ENCODE peak calls at places on chromosomes 5 and 9, in four cellular contexts. Z is K562, E is WTC11, O is HepG2. P is an unnamed sample.

GRCh38 chr9:83636813-83637212 is 13.9 kb downstream of the IDNK start:
- DNase-seq in Z (no peak), E (no peak), O (no peak), P (no peak)

GRCh38 chr9:133153227-133154096 is 10.3 kb downstream of the GBGT1 start:
- DNase-seq in O (peak), E (no peak), Z (no peak), P (no peak)

GRCh38 chr5:19701731-19702130 is 286.3 kb downstream of the CDH18 start:
- DNase-seq in Z (no peak), E (no peak), O (no peak), P (no peak)

GRCh38 chr5:109865636-109866035 is 175.9 kb downstream of the MAN2A1 start:
- DNase-seq in Z (no peak), E (no peak), O (peak), P (no peak)

GRCh38 chr5:43874772-43875171 is 271.8 kb downstream of the NNT start:
- DNase-seq in E (no peak), Z (no peak), O (peak), P (no peak)

GRCh38 chr5:119411291-119411934 is 40.9 kb upstream of the HSD17B4 start:
- DNase-seq in O (no peak), E (no peak), Z (no peak), P (no peak)

GRCh38 chr9:95317119-95317892 is at the start of gene FANCC:
- DNase-seq in O (peak), E (peak), Z (peak), P (peak)

GRCh38 chr5:8944005-8944404 is 601.9 kb downstream of the SEMA5A start:
- DNase-seq in O (no peak), Z (no peak), E (no peak), P (no peak)

GRCh38 chr5:1760656-1761452 is 38.8 kb downstream of the MRPL36 start:
- DNase-seq in E (no peak), Z (no peak), O (no peak), P (no peak)

GRCh38 chr5:179765400-179765799 is 28.4 kb upstream of the LTC4S start:
- DNase-seq in O (no peak), Z (no peak), E (no peak), P (no peak)

GRCh38 chr9:130110596-130111021 is 56.9 kb downstream of the GPR107 start:
- DNase-seq in O (no peak), Z (no peak), E (no peak), P (no peak)

GRCh38 chr5:38940230-38940858 is 94.5 kb downstream of the OSMR start:
- DNase-seq in O (no peak), Z (no peak), E (no peak), P (no peak)

GRCh38 chr9:136902259-136902821 is 16.0 kb downstream of the TRAF2 start:
- DNase-seq in E (no peak), Z (no peak), O (no peak), P (no peak)

GRCh38 chr5:160919610-160920009 is 67.6 kb upstream of the ATP10B start:
- DNase-seq in E (no peak), O (no peak), Z (no peak), P (no peak)

GRCh38 chr5:100846722-100847121 is 56.4 kb downstream of the ST8SIA4 start:
- DNase-seq in O (no peak), Z (no peak), E (no peak), P (no peak)

GRCh38 chr5:65127181-65127901 is 354.4 kb downstream of the ADAMTS6 start:
- DNase-seq in Z (no peak), E (no peak), O (no peak), P (peak)
- TF ChIP-seq ELF4 in Z (no peak), E (no peak), O (no peak), P (no peak)

DNA sequence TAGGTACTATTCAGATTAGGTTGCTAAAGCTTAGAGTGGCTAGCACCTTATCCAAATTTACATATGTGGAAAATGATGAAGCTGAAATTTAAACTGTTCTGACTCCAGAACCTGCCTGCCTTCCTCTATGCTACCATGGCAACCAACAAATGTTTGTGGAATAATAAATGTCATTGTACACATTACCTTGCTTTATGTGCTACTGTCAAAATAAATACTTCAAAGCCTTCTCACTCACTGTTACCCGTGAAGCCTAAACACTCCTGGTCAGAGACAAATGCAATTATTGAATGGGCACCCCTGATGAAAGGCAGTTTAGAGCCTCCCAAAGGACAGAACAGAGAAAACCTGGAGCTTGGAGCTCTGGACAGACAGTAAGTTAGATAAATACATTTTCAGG is 158.6 kb downstream of the FAM114A2 start:
- DNase-seq in E (no peak), O (no peak), Z (no peak), P (no peak)
- TF ChIP-seq ELF4 in E (no peak), O (no peak), Z (no peak), P (no peak)

DNA sequence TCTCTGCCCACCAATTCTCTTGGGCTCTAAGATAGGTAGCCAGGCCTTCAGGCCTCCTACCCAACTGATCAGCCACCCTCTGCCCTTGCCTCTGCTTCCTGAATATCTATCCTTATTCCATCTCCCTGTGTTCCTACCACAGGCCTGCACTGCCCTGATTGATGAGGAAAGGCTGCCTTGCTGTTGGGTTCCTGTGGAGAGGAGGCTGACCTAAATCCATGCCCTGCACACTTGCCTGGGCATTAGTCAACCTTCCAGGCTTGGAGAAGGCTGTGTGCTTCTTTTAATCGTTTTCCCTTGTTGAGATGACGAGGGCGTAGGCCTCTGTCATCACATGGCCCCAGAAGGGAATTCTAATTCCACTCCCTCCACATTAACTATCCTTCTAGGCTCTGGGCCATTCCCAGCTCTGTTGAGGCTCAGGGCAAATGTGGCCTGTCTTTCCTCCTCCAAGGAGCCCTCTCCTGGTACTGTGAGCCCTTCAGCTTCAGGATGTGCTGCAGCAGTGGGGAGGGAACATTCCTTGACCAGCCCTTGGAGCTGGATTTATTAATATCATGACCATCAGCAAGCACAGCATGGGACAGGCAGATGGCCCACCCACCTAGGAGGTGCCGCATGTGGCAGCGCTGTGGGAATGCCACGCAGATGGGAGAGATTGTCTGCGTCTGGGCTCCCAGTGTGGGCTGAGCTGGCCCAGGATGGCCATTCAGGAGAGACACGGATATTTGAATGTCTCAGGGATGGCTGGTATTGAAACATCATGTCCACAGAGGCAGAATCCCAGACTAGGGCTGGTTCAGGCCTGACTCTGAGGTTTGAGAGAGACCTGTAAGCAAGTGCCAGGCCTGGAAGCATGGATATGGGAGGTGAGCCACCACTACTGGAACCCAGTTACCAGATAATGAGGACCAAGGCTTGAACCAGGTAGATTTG is 40.9 kb downstream of the ANGPTL2 start:
- DNase-seq in O (no peak), Z (no peak), E (no peak), P (no peak)
- TF ChIP-seq ELF4 in O (no peak), Z (no peak), E (no peak), P (no peak)

GRCh38 chr5:133487093-133487492 is 125.2 kb downstream of the FSTL4 start:
- DNase-seq in E (no peak), O (no peak), Z (no peak), P (no peak)

GRCh38 chr5:133485468-133485867 is 126.9 kb downstream of the FSTL4 start:
- DNase-seq in Z (no peak), O (no peak), E (no peak), P (no peak)

DNA sequence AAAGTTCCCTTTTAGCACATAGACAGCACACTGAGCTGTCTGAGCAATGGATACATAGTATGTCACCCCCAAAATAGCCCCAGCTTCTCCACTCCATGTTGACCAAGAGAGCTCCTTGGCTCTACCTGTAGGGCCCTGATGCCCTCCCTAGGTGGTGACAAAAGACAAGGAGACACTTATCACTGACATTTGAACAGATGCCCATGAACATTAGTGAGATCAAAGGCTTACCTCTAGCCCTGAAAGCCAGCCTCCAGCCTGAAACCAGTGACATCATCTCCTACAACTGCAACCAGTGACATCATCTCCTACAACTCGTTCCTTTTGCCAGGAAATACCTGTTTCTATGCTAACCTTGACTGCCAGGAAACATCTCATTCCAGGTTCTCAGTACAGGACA is 122.7 kb downstream of the FSTL4 start:
- DNase-seq in O (peak), E (no peak), Z (no peak), P (no peak)
- TF ChIP-seq ELF4 in O (no peak), E (no peak), Z (no peak), P (no peak)

P was measured in HEK293T.